ENCODE peak calls at places on chromosome 21, in four cellular contexts. K is HepG2, N is WTC11, W is SK-N-SH. M is an unnamed sample.
A peak's percentile ranks its signal among the peaks of the same experiment; 100 is the strongest.

GRCh38 chr21:28018741-28019669 is 973.7 kb downstream of the LTN1 start:
- DNase-seq in K (no peak), N (peak; percentile 43), W (no peak), M (no peak)

GRCh38 chr21:37878946-37879660 is 37.2 kb downstream of the KCNJ6 start:
- DNase-seq in K (no peak), N (no peak), W (no peak), M (peak; percentile 37)

GRCh38 chr21:27569091-27569490 is 602.2 kb upstream of the ADAMTS5 start:
- DNase-seq in K (no peak), N (no peak), W (no peak), M (no peak)

GRCh38 chr21:16578912-16579311 is 849.1 kb downstream of the USP25 start:
- DNase-seq in K (no peak), N (no peak), W (no peak), M (no peak)

GRCh38 chr21:38675450-38675849 is 130.3 kb upstream of the ETS2 start:
- DNase-seq in K (no peak), N (no peak), W (no peak), M (no peak)

GRCh38 chr21:41066086-41066938 is 101.6 kb upstream of the BACE2 start:
- DNase-seq in K (no peak), N (no peak), W (no peak), M (no peak)

GRCh38 chr21:32604484-32604883 is 7.7 kb downstream of the CFAP298 start:
- DNase-seq in K (no peak), N (peak; percentile 87), W (no peak), M (no peak)

GRCh38 chr21:33541105-33541711 is 709 bp downstream of the GART start:
- DNase-seq in K (peak; percentile 24), N (no peak), W (no peak), M (no peak)

GRCh38 chr21:27400045-27400444 is 433.2 kb upstream of the ADAMTS5 start:
- DNase-seq in K (no peak), N (no peak), W (no peak), M (no peak)

GRCh38 chr21:14071902-14072734 is 138.6 kb downstream of the LIPI start:
- DNase-seq in K (no peak), N (no peak), W (no peak), M (no peak)

GRCh38 chr21:37055271-37055855 is 17.5 kb downstream of the PIGP start:
- DNase-seq in K (no peak), N (no peak), W (peak; percentile 42), M (no peak)

DNA sequence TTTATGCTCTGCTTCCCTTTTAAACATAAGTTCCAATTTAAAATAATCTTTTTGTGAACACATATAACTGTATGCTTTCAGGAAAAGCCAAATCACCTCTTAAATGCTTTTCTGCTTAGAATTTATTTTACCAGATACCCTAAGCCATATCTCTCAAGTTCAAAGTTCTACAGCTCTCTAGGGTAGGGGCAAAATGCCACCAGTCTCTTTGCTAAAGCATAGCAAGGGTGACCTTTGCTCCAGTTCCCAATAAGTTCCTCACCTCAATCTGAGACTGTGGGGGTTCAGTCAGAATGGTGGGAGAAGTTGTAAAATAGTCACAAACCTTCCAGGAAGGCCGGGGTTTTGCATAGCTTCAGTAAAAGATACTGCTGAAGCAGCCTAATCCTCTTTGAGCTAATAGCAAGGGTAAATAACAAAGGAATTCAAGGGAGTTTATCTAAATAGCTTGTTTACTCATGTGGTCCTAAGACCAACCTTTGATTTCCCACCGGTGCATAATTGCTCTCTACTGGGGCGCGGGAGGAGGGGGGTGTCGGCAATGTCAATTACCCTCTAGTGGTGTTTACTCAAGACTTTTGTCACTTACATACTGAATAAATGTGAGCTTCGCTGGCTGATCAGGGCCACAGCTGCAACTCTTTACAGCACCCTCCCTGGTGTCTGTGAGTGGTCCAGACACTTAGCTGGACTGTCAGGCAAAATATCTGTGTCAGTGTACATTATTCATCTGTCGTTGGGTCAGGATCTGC is 1376.2 kb downstream of the NCAM2 start:
- DNase-seq in K (no peak), N (peak; percentile 27), W (no peak), M (no peak)
- TF ChIP-seq FOXJ3 in K (no peak), N (no peak), W (no peak), M (no peak)

GRCh38 chr21:44867464-44867863 is 6.0 kb downstream of the PTTG1IP start:
- DNase-seq in K (no peak), N (no peak), W (no peak), M (no peak)

GRCh38 chr21:44862869-44863685 is 10.4 kb downstream of the PTTG1IP start:
- DNase-seq in K (no peak), N (no peak), W (no peak), M (no peak)

GRCh38 chr21:44866780-44867179 is 6.7 kb downstream of the PTTG1IP start:
- DNase-seq in K (peak; percentile 45), N (no peak), W (no peak), M (peak; percentile 48)

GRCh38 chr21:44867999-44868700 is 5.3 kb downstream of the PTTG1IP start:
- DNase-seq in K (no peak), N (no peak), W (no peak), M (no peak)

DNA sequence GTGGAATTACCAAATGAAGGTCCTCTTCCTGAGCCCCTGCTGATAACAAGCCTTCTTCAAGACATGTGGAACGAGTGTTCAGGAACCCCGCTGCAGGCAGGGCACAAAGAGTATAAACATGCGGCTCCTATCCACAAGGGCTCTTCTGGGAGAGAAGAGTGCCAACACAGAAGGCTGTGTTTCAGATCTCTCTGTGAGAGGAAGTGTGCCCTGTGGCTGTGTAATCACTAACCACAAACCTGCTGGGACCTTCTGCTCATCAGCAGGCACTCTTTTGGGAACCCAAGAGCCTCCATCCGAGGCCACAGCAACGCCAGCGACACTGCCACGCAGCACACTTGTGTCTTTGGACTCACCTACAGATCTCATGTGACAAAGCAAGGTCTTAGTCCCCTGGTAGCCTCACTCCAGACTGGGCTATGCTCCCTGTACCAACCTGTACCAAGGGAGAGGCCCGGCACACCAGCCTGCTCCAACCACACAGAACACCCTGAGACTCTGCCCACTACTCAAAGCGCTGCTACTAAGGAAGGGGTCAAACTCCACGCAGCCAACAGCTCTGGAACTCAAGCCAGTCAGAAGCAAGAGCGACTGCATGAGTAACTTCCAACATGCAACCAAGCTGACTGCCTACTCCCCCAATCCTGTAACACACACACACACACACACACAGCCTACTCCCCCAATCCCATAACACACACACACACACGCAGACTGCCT is 7.8 kb downstream of the PTTG1IP start:
- DNase-seq in K (no peak), N (no peak), W (no peak), M (no peak)
- TF ChIP-seq FOXJ3 in K (no peak), N (no peak), W (no peak), M (no peak)

GRCh38 chr21:34550400-34550799 is 38.4 kb upstream of the KCNE1 start:
- DNase-seq in K (no peak), N (no peak), W (no peak), M (no peak)

GRCh38 chr21:34552324-34553198 is 40.6 kb upstream of the KCNE1 start:
- DNase-seq in K (no peak), N (no peak), W (no peak), M (no peak)

GRCh38 chr21:34554227-34554626 is 42.2 kb upstream of the KCNE1 start:
- DNase-seq in K (no peak), N (no peak), W (no peak), M (no peak)

GRCh38 chr21:34557261-34557660 is 45.3 kb upstream of the KCNE1 start:
- DNase-seq in K (no peak), N (no peak), W (no peak), M (no peak)

DNA sequence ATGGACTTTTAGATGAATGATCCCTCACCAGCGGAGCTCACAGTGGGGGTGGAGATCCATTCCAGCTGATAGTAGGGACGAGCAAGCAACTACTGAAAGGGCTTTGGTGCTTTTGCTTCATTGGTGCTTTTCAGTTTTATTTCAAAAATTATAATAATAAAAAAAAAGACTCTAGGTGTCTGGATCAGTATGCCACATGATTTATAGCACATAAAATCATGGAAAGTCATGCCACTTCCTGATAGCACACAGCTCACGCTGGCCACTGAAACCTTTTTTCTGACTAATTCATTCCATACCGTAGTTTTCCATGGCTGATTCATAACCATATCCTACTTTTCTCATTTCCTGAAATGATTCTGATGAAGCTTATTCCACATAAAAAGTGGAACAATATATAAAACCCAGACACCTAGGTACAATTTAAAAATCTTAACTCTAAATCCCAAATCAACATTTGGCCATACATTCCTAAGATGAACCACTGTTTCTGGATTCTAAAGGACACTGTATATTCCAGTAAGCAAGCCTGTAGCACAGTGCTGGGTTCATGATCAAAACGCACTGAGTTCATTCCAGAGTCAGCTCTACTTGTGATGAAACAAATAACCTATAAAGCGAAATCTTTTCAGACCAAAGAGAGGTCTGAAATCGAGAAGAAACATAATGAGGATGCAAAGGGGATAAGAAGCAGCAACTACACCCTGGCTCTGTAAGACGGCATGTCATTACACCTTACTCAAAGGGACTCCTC is 41.4 kb upstream of the KCNE1 start:
- DNase-seq in K (no peak), N (no peak), W (no peak), M (no peak)
- TF ChIP-seq FOXJ3 in K (no peak), N (no peak), W (no peak), M (no peak)

GRCh38 chr21:45328198-45329087 is 40.7 kb upstream of the POFUT2 start:
- DNase-seq in K (no peak), N (no peak), W (no peak), M (no peak)
- TF ChIP-seq FOXJ3 in K (no peak), N (no peak), W (no peak), M (no peak)

GRCh38 chr21:42632336-42632751 is 21.1 kb upstream of the PDE9A start:
- DNase-seq in K (no peak), N (no peak), W (no peak), M (no peak)
- TF ChIP-seq FOXJ3 in K (no peak), N (no peak), W (no peak), M (no peak)

GRCh38 chr21:26146681-26147080 is 23.9 kb downstream of the APP start:
- DNase-seq in K (no peak), N (no peak), W (no peak), M (no peak)
- TF ChIP-seq FOXJ3 in K (no peak), N (no peak), W (no peak), M (no peak)

DNA sequence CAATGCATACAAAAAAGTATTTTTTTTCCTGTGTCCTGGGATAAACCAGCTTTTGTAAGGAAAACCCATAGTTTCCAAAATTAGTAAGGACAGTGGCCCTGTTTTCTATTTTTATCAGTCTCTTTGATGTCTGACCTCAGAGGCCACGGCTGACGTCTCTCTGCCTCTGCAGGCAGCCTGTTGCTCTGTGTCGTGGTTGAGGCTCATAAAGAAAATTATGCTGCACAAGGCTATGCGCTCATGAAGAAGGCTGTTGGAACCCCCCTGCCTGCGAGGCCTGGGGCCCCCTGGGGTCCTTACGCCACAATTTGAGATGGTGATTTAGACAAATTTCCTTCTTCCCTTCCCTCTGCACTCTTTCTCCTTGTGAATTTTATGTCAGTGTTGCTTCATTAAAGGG is 48.9 kb downstream of the AGPAT3 start:
- DNase-seq in K (no peak), N (no peak), W (no peak), M (peak; percentile 67)
- TF ChIP-seq FOXJ3 in K (no peak), N (no peak), W (no peak), M (no peak)

DNA sequence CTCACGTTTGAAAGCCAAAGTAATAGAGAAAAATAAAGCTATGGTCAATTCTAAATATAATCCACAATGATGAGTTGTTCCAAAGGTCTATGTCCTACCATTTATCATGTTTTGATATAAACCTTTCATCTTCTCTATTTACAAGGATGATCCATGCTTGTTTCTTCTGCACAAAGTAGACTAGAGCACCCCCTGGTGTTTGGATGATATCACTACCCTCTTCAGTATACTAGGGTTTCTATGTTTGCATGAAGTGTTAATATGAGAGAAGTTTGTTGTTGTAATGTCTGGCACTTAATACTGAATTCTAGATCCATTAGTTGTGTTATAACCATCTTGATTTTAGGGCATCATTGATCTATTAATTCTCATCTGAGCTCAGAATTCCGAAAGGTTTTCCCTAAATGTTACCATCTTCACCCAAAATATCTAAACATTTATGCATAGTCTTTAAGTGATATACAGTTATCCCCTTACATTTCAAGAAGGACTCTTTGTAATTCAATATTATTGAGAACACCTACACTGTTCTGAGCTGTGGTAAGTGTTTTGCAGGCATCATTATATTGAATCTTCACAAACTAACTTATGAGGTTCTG is 21.1 kb downstream of the CLDN8 start:
- DNase-seq in K (peak; percentile 10), N (no peak), W (peak; percentile 18), M (peak; percentile 53)
- TF ChIP-seq FOXJ3 in K (no peak), N (no peak), W (no peak), M (no peak)